ENCODE peak calls at places on chromosome 3, in ten cellular contexts. One of them, this sample, is unnamed.

GRCh38 chr3:112676659-112677234 is 35.8 kb upstream of the CCDC80 start:
- DNase-seq in cardiac muscle cell: peak
- DNase-seq in fibroblast of pulmonary artery: peak
- DNase-seq in heart right ventricle: peak
- DNase-seq in neural crest cell: no peak
- DNase-seq in HL-60: peak
- DNase-seq in mammary epithelial cell: peak
- DNase-seq in foreskin fibroblast: peak
- DNase-seq in transverse colon: peak
- DNase-seq in PC-9: peak
- DNase-seq in this sample: peak

GRCh38 chr3:15288331-15288726 is 44.1 kb downstream of the SH3BP5 start:
- DNase-seq in cardiac muscle cell: no peak
- DNase-seq in fibroblast of pulmonary artery: no peak
- DNase-seq in heart right ventricle: no peak
- DNase-seq in neural crest cell: no peak
- DNase-seq in HL-60: no peak
- DNase-seq in mammary epithelial cell: no peak
- DNase-seq in foreskin fibroblast: no peak
- DNase-seq in transverse colon: no peak
- DNase-seq in PC-9: no peak
- DNase-seq in this sample: no peak

GRCh38 chr3:119457260-119457659 is 6.2 kb downstream of the TMEM39A start:
- DNase-seq in cardiac muscle cell: peak
- DNase-seq in fibroblast of pulmonary artery: peak
- DNase-seq in heart right ventricle: no peak
- DNase-seq in neural crest cell: no peak
- DNase-seq in HL-60: no peak
- DNase-seq in mammary epithelial cell: no peak
- DNase-seq in foreskin fibroblast: no peak
- DNase-seq in transverse colon: no peak
- DNase-seq in PC-9: no peak
- DNase-seq in this sample: no peak

GRCh38 chr3:143825513-143825912 is 22.8 kb downstream of the SLC9A9 start:
- DNase-seq in cardiac muscle cell: peak
- DNase-seq in fibroblast of pulmonary artery: no peak
- DNase-seq in heart right ventricle: no peak
- DNase-seq in neural crest cell: no peak
- DNase-seq in HL-60: no peak
- DNase-seq in mammary epithelial cell: no peak
- DNase-seq in foreskin fibroblast: no peak
- DNase-seq in transverse colon: no peak
- DNase-seq in PC-9: no peak
- DNase-seq in this sample: no peak

GRCh38 chr3:57582470-57583168 is 14.5 kb downstream of the ARF4 start:
- DNase-seq in cardiac muscle cell: no peak
- DNase-seq in fibroblast of pulmonary artery: no peak
- DNase-seq in heart right ventricle: no peak
- DNase-seq in neural crest cell: no peak
- DNase-seq in HL-60: no peak
- DNase-seq in mammary epithelial cell: peak
- DNase-seq in foreskin fibroblast: no peak
- DNase-seq in transverse colon: no peak
- DNase-seq in PC-9: peak
- DNase-seq in this sample: peak

GRCh38 chr3:69740103-69741021 is 1.1 kb downstream of the MITF start:
- DNase-seq in cardiac muscle cell: no peak
- DNase-seq in fibroblast of pulmonary artery: no peak
- DNase-seq in heart right ventricle: peak
- DNase-seq in neural crest cell: no peak
- DNase-seq in HL-60: no peak
- DNase-seq in mammary epithelial cell: peak
- DNase-seq in foreskin fibroblast: no peak
- DNase-seq in transverse colon: peak
- DNase-seq in PC-9: peak
- DNase-seq in this sample: peak

GRCh38 chr3:99709686-99710085 is 71.3 kb downstream of the COL8A1 start:
- DNase-seq in cardiac muscle cell: peak
- DNase-seq in fibroblast of pulmonary artery: peak
- DNase-seq in heart right ventricle: no peak
- DNase-seq in neural crest cell: no peak
- DNase-seq in HL-60: no peak
- DNase-seq in mammary epithelial cell: no peak
- DNase-seq in foreskin fibroblast: no peak
- DNase-seq in transverse colon: no peak
- DNase-seq in PC-9: no peak
- DNase-seq in this sample: no peak

GRCh38 chr3:38000242-38000916 is 9.8 kb downstream of the VILL start:
- DNase-seq in cardiac muscle cell: no peak
- DNase-seq in fibroblast of pulmonary artery: no peak
- DNase-seq in heart right ventricle: no peak
- DNase-seq in neural crest cell: no peak
- DNase-seq in HL-60: no peak
- DNase-seq in mammary epithelial cell: no peak
- DNase-seq in foreskin fibroblast: no peak
- DNase-seq in transverse colon: no peak
- DNase-seq in PC-9: no peak
- DNase-seq in this sample: no peak

GRCh38 chr3:12286927-12287726 is 1.7 kb upstream of the PPARG start:
- DNase-seq in cardiac muscle cell: peak
- DNase-seq in fibroblast of pulmonary artery: no peak
- DNase-seq in heart right ventricle: peak
- DNase-seq in neural crest cell: no peak
- DNase-seq in HL-60: no peak
- DNase-seq in mammary epithelial cell: no peak
- DNase-seq in foreskin fibroblast: no peak
- DNase-seq in transverse colon: peak
- DNase-seq in PC-9: no peak
- DNase-seq in this sample: no peak

GRCh38 chr3:119034256-119035013 is at the start of gene IGSF11:
- DNase-seq in cardiac muscle cell: peak
- DNase-seq in fibroblast of pulmonary artery: peak
- DNase-seq in heart right ventricle: peak
- DNase-seq in neural crest cell: peak
- DNase-seq in HL-60: peak
- DNase-seq in mammary epithelial cell: peak
- DNase-seq in foreskin fibroblast: peak
- DNase-seq in transverse colon: peak
- DNase-seq in PC-9: no peak
- DNase-seq in this sample: peak

GRCh38 chr3:71423151-71423906 is 160.2 kb downstream of the FOXP1 start:
- DNase-seq in cardiac muscle cell: peak
- DNase-seq in fibroblast of pulmonary artery: peak
- DNase-seq in heart right ventricle: peak
- DNase-seq in neural crest cell: no peak
- DNase-seq in HL-60: no peak
- DNase-seq in mammary epithelial cell: peak
- DNase-seq in foreskin fibroblast: no peak
- DNase-seq in transverse colon: no peak
- DNase-seq in PC-9: no peak
- DNase-seq in this sample: peak
- TF ChIP-seq CTCF in cardiac muscle cell: peak
- TF ChIP-seq CTCF in fibroblast of pulmonary artery: peak
- TF ChIP-seq CTCF in heart right ventricle: no peak
- TF ChIP-seq CTCF in neural crest cell: no peak
- TF ChIP-seq CTCF in HL-60: no peak
- TF ChIP-seq CTCF in mammary epithelial cell: peak
- TF ChIP-seq CTCF in foreskin fibroblast: no peak
- TF ChIP-seq CTCF in transverse colon: no peak
- TF ChIP-seq CTCF in PC-9: no peak
- TF ChIP-seq CTCF in this sample: no peak

GRCh38 chr3:153290278-153291015 is 128.4 kb downstream of the RAP2B start:
- DNase-seq in cardiac muscle cell: no peak
- DNase-seq in fibroblast of pulmonary artery: no peak
- DNase-seq in heart right ventricle: no peak
- DNase-seq in neural crest cell: no peak
- DNase-seq in HL-60: no peak
- DNase-seq in mammary epithelial cell: peak
- DNase-seq in foreskin fibroblast: no peak
- DNase-seq in transverse colon: no peak
- DNase-seq in PC-9: no peak
- DNase-seq in this sample: peak
- TF ChIP-seq CTCF in cardiac muscle cell: peak
- TF ChIP-seq CTCF in fibroblast of pulmonary artery: peak
- TF ChIP-seq CTCF in heart right ventricle: peak
- TF ChIP-seq CTCF in neural crest cell: peak
- TF ChIP-seq CTCF in HL-60: no peak
- TF ChIP-seq CTCF in mammary epithelial cell: peak
- TF ChIP-seq CTCF in foreskin fibroblast: peak
- TF ChIP-seq CTCF in transverse colon: no peak
- TF ChIP-seq CTCF in PC-9: peak
- TF ChIP-seq CTCF in this sample: peak

GRCh38 chr3:23702198-23702597 is 103.6 kb upstream of the UBE2E1 start:
- DNase-seq in cardiac muscle cell: no peak
- DNase-seq in fibroblast of pulmonary artery: no peak
- DNase-seq in heart right ventricle: no peak
- DNase-seq in neural crest cell: no peak
- DNase-seq in HL-60: no peak
- DNase-seq in mammary epithelial cell: no peak
- DNase-seq in foreskin fibroblast: no peak
- DNase-seq in transverse colon: no peak
- DNase-seq in PC-9: peak
- DNase-seq in this sample: no peak

GRCh38 chr3:23701711-23702110 is 104.0 kb upstream of the UBE2E1 start:
- DNase-seq in cardiac muscle cell: no peak
- DNase-seq in fibroblast of pulmonary artery: no peak
- DNase-seq in heart right ventricle: no peak
- DNase-seq in neural crest cell: no peak
- DNase-seq in HL-60: no peak
- DNase-seq in mammary epithelial cell: no peak
- DNase-seq in foreskin fibroblast: no peak
- DNase-seq in transverse colon: no peak
- DNase-seq in PC-9: no peak
- DNase-seq in this sample: no peak

GRCh38 chr3:23697416-23697815 is 108.3 kb upstream of the UBE2E1 start:
- DNase-seq in cardiac muscle cell: no peak
- DNase-seq in fibroblast of pulmonary artery: no peak
- DNase-seq in heart right ventricle: no peak
- DNase-seq in neural crest cell: no peak
- DNase-seq in HL-60: no peak
- DNase-seq in mammary epithelial cell: no peak
- DNase-seq in foreskin fibroblast: no peak
- DNase-seq in transverse colon: no peak
- DNase-seq in PC-9: no peak
- DNase-seq in this sample: no peak

GRCh38 chr3:23696842-23697241 is 108.9 kb upstream of the UBE2E1 start:
- DNase-seq in cardiac muscle cell: peak
- DNase-seq in fibroblast of pulmonary artery: peak
- DNase-seq in heart right ventricle: no peak
- DNase-seq in neural crest cell: no peak
- DNase-seq in HL-60: no peak
- DNase-seq in mammary epithelial cell: no peak
- DNase-seq in foreskin fibroblast: no peak
- DNase-seq in transverse colon: peak
- DNase-seq in PC-9: no peak
- DNase-seq in this sample: peak

DNA sequence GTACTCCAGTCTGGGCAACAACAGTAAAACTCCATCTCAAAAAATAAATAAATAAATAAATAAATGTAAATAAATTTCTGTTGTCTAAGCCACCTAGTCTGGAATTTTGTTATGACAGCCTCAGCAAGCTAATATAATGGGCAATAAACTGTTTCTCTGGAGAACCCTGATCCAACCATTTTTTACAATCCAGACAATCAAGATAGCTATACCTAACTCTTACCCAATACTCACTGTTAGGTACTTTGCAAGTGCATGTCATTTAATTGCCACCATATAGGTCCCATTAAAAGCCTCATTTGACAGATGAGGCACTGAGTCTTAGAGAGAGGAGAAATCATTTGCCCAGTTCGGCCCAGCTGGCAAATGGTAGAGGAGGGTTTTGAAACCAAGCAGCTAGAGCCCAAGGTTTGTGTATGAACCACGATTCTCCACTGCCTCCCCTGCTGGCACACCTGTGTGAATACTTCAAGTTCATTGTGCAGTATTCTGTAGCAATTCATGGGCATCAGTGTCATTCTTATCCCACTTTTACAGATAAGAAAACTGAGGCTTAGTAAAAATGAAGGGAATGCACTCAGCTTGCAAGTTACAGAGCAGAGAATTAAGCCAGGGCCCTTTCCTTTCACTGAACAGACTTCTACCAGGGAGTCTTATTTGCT is 107.0 kb upstream of the UBE2E1 start:
- DNase-seq in cardiac muscle cell: no peak
- DNase-seq in fibroblast of pulmonary artery: no peak
- DNase-seq in heart right ventricle: no peak
- DNase-seq in neural crest cell: no peak
- DNase-seq in HL-60: no peak
- DNase-seq in mammary epithelial cell: no peak
- DNase-seq in foreskin fibroblast: no peak
- DNase-seq in transverse colon: peak
- DNase-seq in PC-9: no peak
- DNase-seq in this sample: peak
- TF ChIP-seq CTCF in cardiac muscle cell: no peak
- TF ChIP-seq CTCF in fibroblast of pulmonary artery: no peak
- TF ChIP-seq CTCF in heart right ventricle: no peak
- TF ChIP-seq CTCF in neural crest cell: no peak
- TF ChIP-seq CTCF in HL-60: no peak
- TF ChIP-seq CTCF in mammary epithelial cell: peak
- TF ChIP-seq CTCF in foreskin fibroblast: no peak
- TF ChIP-seq CTCF in transverse colon: peak
- TF ChIP-seq CTCF in PC-9: peak
- TF ChIP-seq CTCF in this sample: no peak

GRCh38 chr3:197554196-197554561 is 1.6 kb downstream of the BDH1 start:
- DNase-seq in cardiac muscle cell: no peak
- DNase-seq in fibroblast of pulmonary artery: no peak
- DNase-seq in heart right ventricle: no peak
- DNase-seq in neural crest cell: no peak
- DNase-seq in HL-60: no peak
- DNase-seq in mammary epithelial cell: no peak
- DNase-seq in foreskin fibroblast: no peak
- DNase-seq in transverse colon: no peak
- DNase-seq in PC-9: no peak
- DNase-seq in this sample: no peak

GRCh38 chr3:197558000-197558399 is 2.2 kb upstream of the BDH1 start:
- DNase-seq in cardiac muscle cell: no peak
- DNase-seq in fibroblast of pulmonary artery: no peak
- DNase-seq in heart right ventricle: no peak
- DNase-seq in neural crest cell: no peak
- DNase-seq in HL-60: no peak
- DNase-seq in mammary epithelial cell: no peak
- DNase-seq in foreskin fibroblast: no peak
- DNase-seq in transverse colon: no peak
- DNase-seq in PC-9: no peak
- DNase-seq in this sample: no peak

GRCh38 chr3:197552198-197552597 is 3.6 kb downstream of the BDH1 start:
- DNase-seq in cardiac muscle cell: no peak
- DNase-seq in fibroblast of pulmonary artery: no peak
- DNase-seq in heart right ventricle: no peak
- DNase-seq in neural crest cell: no peak
- DNase-seq in HL-60: no peak
- DNase-seq in mammary epithelial cell: no peak
- DNase-seq in foreskin fibroblast: no peak
- DNase-seq in transverse colon: no peak
- DNase-seq in PC-9: no peak
- DNase-seq in this sample: no peak

GRCh38 chr3:197555281-197556261 is at the start of gene BDH1:
- DNase-seq in cardiac muscle cell: peak
- DNase-seq in fibroblast of pulmonary artery: no peak
- DNase-seq in heart right ventricle: peak
- DNase-seq in neural crest cell: peak
- DNase-seq in HL-60: peak
- DNase-seq in mammary epithelial cell: peak
- DNase-seq in foreskin fibroblast: peak
- DNase-seq in transverse colon: peak
- DNase-seq in PC-9: peak
- DNase-seq in this sample: peak

GRCh38 chr3:197554562-197555280 is 1.0 kb downstream of the BDH1 start:
- DNase-seq in cardiac muscle cell: peak
- DNase-seq in fibroblast of pulmonary artery: peak
- DNase-seq in heart right ventricle: peak
- DNase-seq in neural crest cell: peak
- DNase-seq in HL-60: peak
- DNase-seq in mammary epithelial cell: peak
- DNase-seq in foreskin fibroblast: peak
- DNase-seq in transverse colon: peak
- DNase-seq in PC-9: peak
- DNase-seq in this sample: peak
- TF ChIP-seq CTCF in cardiac muscle cell: peak
- TF ChIP-seq CTCF in fibroblast of pulmonary artery: peak
- TF ChIP-seq CTCF in heart right ventricle: peak
- TF ChIP-seq CTCF in neural crest cell: peak
- TF ChIP-seq CTCF in HL-60: peak
- TF ChIP-seq CTCF in mammary epithelial cell: peak
- TF ChIP-seq CTCF in foreskin fibroblast: peak
- TF ChIP-seq CTCF in transverse colon: peak
- TF ChIP-seq CTCF in PC-9: peak
- TF ChIP-seq CTCF in this sample: peak